ENCODE peak calls at places on chromosomes 6 and 20, in five cellular contexts. O, B, V, J and C are unnamed samples.

GRCh38 chr6:116064626-116065025 is 3.9 kb upstream of the FRK start:
- DNase-seq in J (no peak), V (no peak), O (no peak), B (no peak), C (peak)

GRCh38 chr20:13307562-13308163 is 86.6 kb downstream of the ISM1 start:
- DNase-seq in O (no peak), V (no peak), B (no peak), J (no peak), C (no peak)

GRCh38 chr6:144675231-144675861 is 390.2 kb downstream of the UTRN start:
- DNase-seq in B (peak), J (no peak), O (no peak), V (peak), C (peak)

GRCh38 chr6:137808191-137808590 is 58.9 kb upstream of the TNFAIP3 start:
- DNase-seq in O (no peak), J (peak), B (peak), V (no peak), C (peak)

GRCh38 chr20:8854566-8854965 is 214.3 kb upstream of the PLCB4 start:
- DNase-seq in B (peak), J (no peak), V (no peak), O (peak), C (peak)

GRCh38 chr6:36844232-36845170 is 5.3 kb upstream of the CPNE5 start:
- DNase-seq in V (no peak), B (no peak), J (no peak), O (no peak), C (no peak)

GRCh38 chr6:33215761-33216649 is 7.7 kb downstream of the RING1 start:
- DNase-seq in J (no peak), B (no peak), O (no peak), V (no peak), C (no peak)

GRCh38 chr20:41574802-41575389 is 43.3 kb downstream of the CHD6 start:
- DNase-seq in V (no peak), O (no peak), J (no peak), B (no peak), C (no peak)

GRCh38 chr6:104229057-104229456 is 630.7 kb downstream of the HACE1 start:
- DNase-seq in V (no peak), B (no peak), O (no peak), J (no peak), C (no peak)

GRCh38 chr6:135722679-135723078 is 128.8 kb upstream of the PDE7B start:
- DNase-seq in B (peak), O (peak), J (peak), V (no peak), C (peak)

GRCh38 chr6:81145506-81145905 is 607.0 kb downstream of the TENT5A start:
- DNase-seq in V (no peak), B (no peak), O (no peak), J (no peak), C (no peak)

GRCh38 chr20:16201191-16201590 is 372.1 kb downstream of the KIF16B start:
- DNase-seq in O (no peak), V (no peak), J (no peak), B (no peak), C (no peak)

GRCh38 chr6:52550014-52550575 is 26.8 kb downstream of the TRAM2 start:
- DNase-seq in J (no peak), O (peak), V (no peak), B (no peak), C (no peak)

GRCh38 chr6:46963626-46964025 is 41.9 kb upstream of the ADGRF5 start:
- DNase-seq in V (no peak), O (no peak), B (peak), J (no peak), C (peak)

GRCh38 chr20:41361757-41362747 is 4.6 kb downstream of the EMILIN3 start:
- DNase-seq in B (no peak), V (peak), O (no peak), J (no peak), C (no peak)

DNA sequence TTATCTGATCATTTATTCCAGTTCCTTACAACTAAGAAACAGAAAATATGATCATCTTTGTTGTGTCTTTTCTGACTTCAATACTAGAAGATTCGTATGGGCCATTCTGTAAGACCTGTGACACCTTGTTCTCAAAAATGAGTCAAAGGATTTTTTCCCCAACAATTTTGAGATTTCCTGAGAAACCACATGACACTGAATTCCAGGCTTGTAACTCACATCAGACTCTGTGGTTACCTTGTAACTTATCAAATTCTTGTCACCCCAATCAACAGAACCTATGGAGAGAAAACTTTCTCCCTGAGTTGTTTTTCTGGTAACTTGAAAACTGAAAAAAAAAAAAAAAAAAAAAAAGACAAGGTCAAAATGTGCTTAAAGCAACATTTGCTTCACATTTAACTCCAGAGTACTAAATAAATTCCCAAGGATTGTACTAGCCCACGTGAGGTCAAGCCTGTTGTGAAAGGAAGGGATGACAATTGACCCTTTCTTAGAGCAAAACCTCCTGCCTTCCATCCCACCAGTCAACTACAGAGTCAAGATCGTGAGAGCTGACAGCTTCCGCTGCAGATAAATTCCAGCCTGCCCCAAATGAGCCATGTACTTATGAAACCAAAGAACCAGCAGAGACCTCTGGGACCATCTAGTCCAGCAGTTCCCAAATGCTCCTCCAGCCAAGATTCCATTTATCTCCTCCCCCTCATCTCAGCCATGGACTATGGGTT is 140.3 kb downstream of the TBX18 start:
- DNase-seq in O (no peak), V (no peak), B (peak), J (peak), C (peak)
- H3K4me3 ChIP-seq in O (no peak), V (no peak), B (no peak), J (no peak), C (no peak)

DNA sequence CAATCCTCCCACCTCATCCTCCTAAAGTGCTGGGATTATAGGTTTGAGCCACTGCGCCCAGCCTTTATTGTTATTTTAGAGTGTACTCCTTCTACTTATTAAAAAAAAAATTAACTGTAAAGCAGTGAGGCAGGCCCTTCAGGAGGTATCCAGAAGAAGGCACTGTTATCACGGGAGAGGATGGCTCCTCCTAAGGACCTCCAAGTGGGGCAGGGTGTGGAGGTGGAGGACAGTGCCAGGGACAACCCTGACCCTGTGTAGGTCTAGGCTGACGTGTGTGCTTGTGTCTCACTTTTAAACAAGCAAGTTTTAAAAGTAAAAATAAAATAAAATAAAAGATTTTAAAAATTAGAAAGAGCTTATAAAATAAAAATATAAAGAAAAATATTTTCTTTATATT is 23.7 kb upstream of the TAF4 start:
- DNase-seq in O (no peak), B (peak), V (no peak), J (no peak), C (no peak)
- TF ChIP-seq CTCF in O (no peak), B (peak), V (no peak), J (peak), C (no peak)

GRCh38 chr20:15011631-15012030 is 674.2 kb upstream of the FLRT3 start:
- DNase-seq in O (no peak), J (no peak), B (no peak), V (no peak), C (no peak)
- H3K4me3 ChIP-seq in O (no peak), J (no peak), B (no peak), V (no peak), C (no peak)

DNA sequence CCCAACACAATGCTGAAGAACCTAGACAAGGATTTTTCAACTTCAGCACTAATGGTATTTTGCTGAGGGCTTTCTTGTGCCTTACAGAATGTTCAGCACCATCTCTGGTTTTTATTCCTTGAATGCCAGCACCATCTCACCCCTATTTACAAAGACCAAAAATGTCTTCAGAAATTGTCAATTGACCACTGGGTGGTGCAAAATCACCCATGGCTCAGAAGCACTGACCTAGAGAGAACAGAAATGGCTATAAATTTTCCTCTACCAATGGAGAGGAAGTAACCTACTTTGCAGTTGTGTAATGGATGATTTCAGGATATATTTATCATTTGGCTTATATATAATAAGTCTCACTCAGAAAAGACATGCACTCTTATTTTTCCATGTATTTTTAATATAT is 431.0 kb upstream of the IRAK1BP1 start:
- DNase-seq in O (peak), B (peak), J (peak), V (no peak), C (peak)
- TF ChIP-seq CTCF in O (peak), B (peak), J (peak), V (no peak), C (peak)

DNA sequence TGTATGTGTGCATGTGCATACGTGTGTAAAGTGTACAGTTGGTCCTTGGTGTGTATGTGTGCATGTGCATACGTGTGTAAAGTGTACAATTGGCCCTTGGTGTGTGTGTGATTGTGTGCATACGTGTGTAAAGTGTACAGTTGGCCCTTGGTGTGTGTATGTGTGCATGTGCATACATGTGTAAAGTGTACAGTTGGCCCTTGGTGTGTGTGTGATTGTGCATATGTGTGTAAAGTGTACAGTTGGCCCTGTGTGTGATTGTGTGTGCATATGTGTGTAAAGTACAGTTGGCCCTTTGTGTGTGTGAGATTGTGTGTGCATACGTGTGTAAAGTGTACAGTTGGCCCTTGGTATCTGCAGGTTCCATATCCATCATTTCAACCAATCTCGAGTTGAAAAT is 5.1 kb upstream of the LIME1 start:
- DNase-seq in O (no peak), J (no peak), V (no peak), B (no peak), C (no peak)
- H3K4me3 ChIP-seq in O (no peak), J (no peak), V (no peak), B (no peak), C (no peak)

GRCh38 chr20:6942266-6942665 is 174.8 kb downstream of the BMP2 start:
- DNase-seq in O (no peak), V (no peak), B (no peak), J (no peak), C (no peak)

GRCh38 chr20:6944292-6944691 is 176.8 kb downstream of the BMP2 start:
- DNase-seq in B (no peak), V (no peak), J (no peak), O (no peak), C (no peak)

GRCh38 chr20:6940052-6940451 is 172.6 kb downstream of the BMP2 start:
- DNase-seq in O (peak), J (no peak), V (no peak), B (peak), C (peak)
- TF ChIP-seq CTCF in O (no peak), J (peak), V (peak), B (peak), C (peak)

DNA sequence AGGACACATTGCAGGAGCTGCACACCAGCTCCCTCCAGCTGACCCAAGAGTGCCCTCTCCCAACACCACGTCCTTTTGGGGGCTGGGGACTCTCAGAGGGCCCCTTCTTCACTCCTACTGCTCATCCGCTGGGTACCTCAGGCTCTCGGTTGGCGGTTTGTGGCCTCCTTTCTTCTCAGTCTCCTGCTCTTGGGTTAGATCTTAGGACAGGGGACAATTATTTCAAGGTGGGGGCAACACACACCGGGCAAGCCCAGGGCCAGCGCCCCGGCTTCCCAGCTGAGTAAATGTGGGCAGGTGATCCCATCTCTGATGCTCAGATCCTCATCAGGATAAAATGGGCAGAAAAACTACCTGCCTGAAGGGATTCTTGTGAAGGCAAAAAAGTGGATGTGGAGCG is 1.1 kb downstream of the TCF15 start:
- DNase-seq in O (no peak), J (no peak), V (no peak), B (no peak), C (no peak)
- H3K4me3 ChIP-seq in O (no peak), J (no peak), V (no peak), B (no peak), C (no peak)

GRCh38 chr6:4253604-4254211 is 118.3 kb upstream of the ECI2 start:
- DNase-seq in B (peak), O (peak), J (peak), V (peak), C (peak)
- TF ChIP-seq CTCF in B (peak), O (peak), J (peak), V (peak), C (peak)

GRCh38 chr6:35061102-35061615 is 80.0 kb downstream of the TCP11 start:
- DNase-seq in O (no peak), V (no peak), J (no peak), B (no peak), C (no peak)

GRCh38 chr6:35058041-35058675 is 83.0 kb downstream of the TCP11 start:
- DNase-seq in V (no peak), O (no peak), J (no peak), B (peak), C (no peak)

GRCh38 chr6:35061651-35062410 is 79.3 kb downstream of the TCP11 start:
- DNase-seq in B (no peak), O (no peak), J (no peak), V (no peak), C (no peak)

GRCh38 chr6:35058827-35059522 is 82.2 kb downstream of the TCP11 start:
- DNase-seq in V (no peak), J (no peak), O (no peak), B (no peak), C (no peak)

DNA sequence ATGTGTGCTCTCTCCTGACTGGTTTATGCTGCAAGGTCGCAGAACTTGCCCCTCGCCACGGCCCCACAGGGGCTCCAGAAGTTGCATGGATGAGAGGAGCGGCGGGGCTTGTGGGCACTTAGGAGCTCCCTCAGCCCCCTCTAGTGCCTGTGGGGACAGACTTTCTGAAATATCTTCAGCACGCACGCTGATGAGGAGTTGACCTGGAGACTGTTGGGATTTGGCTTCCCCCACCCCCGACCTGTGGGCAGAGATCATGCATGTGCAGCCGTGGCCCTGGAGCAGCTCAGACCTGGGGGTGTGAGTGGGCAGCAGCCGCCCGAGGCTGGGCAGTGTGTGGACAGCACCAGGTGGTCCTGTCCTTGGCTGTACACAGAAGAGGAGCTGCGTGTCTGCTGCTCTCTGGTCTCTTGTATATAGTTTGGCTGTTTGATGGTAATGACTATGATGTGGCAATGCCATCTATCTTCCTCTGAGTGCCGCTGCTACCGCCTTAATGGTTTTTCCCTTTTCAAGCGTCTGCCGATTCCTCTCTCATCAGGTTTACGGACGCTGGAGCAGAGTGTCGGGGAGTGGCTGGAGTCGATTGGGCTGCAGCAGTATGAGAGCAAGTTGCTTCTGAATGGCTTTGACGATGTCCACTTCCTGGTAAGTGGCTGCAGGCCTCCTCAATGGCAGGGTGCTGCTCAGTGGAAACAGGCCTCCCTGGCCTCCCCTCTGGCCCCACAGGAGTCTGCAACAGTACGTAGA is 81.4 kb downstream of the TCP11 start:
- DNase-seq in B (no peak), V (no peak), O (no peak), J (no peak), C (no peak)
- H3K4me3 ChIP-seq in B (no peak), V (no peak), O (no peak), J (no peak), C (no peak)

DNA sequence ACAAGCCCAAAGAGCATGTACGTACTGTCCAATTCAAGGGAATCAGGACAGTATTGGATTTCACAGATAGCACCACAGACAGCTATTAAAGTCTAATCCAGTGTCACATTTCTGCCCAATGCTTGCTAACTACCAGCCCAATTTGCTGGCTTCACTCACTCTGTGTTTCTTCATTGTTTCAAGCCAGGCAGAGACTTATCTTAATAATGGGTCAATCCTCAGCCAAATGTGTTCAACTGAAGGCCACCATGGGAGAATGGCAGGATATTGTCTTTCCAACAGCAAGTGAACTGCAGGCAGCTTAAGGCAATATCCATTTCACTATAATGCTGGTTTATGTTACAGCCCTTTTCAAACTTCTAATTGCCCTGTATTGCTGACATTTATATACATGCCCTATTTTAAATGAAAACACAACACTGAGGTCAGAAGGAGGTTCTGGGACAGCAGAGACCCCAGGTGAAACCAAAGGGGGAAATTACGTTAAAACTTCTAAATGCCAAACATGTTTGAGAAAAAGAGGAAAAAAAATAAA is 142.1 kb upstream of the RSPO3 start:
- DNase-seq in B (no peak), J (no peak), O (no peak), V (no peak), C (no peak)
- TF ChIP-seq CTCF in B (no peak), J (no peak), O (no peak), V (no peak), C (no peak)